ENCODE peak calls at places on chromosome 20, in ten cellular contexts. J, E, D, M, N, P, C, X, Y and R are unnamed samples.

GRCh38 chr20:50138479-50139393 is 14.8 kb downstream of the PEDS1 start:
- DNase-seq in D (no peak), N (no peak), J (no peak), C (no peak), E (no peak), Y (no peak), M (no peak), P (no peak), X (no peak), R (no peak)

GRCh38 chr20:40563296-40563950 is 125.6 kb downstream of the MAFB start:
- DNase-seq in D (peak), C (peak), P (no peak), J (no peak), E (no peak), Y (peak), M (peak), N (peak), X (peak), R (peak)

GRCh38 chr20:25338112-25339023 is 52.3 kb downstream of the ABHD12 start:
- DNase-seq in N (no peak), M (no peak), X (no peak), E (no peak), C (no peak), Y (peak), J (no peak), P (no peak), D (no peak), R (no peak)

GRCh38 chr20:3711418-3712043 is 869 bp downstream of the SIGLEC1 start:
- DNase-seq in N (no peak), C (no peak), M (no peak), D (no peak), P (no peak), E (no peak), J (no peak), Y (no peak), X (no peak), R (no peak)

GRCh38 chr20:63273635-63274380 is 1.2 kb downstream of the ARFGAP1 start:
- DNase-seq in J (no peak), D (no peak), Y (peak), X (no peak), E (no peak), M (no peak), P (no peak), C (peak), N (no peak), R (peak)

GRCh38 chr20:1657556-1658334 is at the start of gene SIRPG:
- DNase-seq in Y (no peak), J (no peak), D (no peak), E (no peak), C (no peak), X (no peak), M (no peak), N (no peak), P (no peak), R (no peak)

GRCh38 chr20:21258411-21258810 is 44.7 kb upstream of the XRN2 start:
- DNase-seq in J (no peak), C (no peak), M (no peak), X (no peak), Y (no peak), P (no peak), N (no peak), E (no peak), D (no peak), R (no peak)

GRCh38 chr20:52312131-52312729 is 120.7 kb upstream of the ZFP64 start:
- DNase-seq in Y (peak), E (peak), X (peak), M (peak), N (no peak), J (peak), C (peak), D (peak), P (peak), R (peak)

GRCh38 chr20:3193806-3194616 is 10.5 kb downstream of the DDRGK1 start:
- DNase-seq in C (no peak), P (no peak), Y (no peak), E (no peak), D (no peak), J (no peak), N (no peak), X (no peak), M (no peak), R (no peak)

GRCh38 chr20:44746367-44747165 is 901 bp downstream of the KCNK15 start:
- DNase-seq in E (no peak), N (no peak), M (peak), C (no peak), X (no peak), D (no peak), P (peak), Y (no peak), J (no peak), R (no peak)

GRCh38 chr20:64154590-64155257 is 9.5 kb upstream of the MYT1 start:
- DNase-seq in D (no peak), X (no peak), P (no peak), J (no peak), Y (no peak), M (no peak), N (no peak), E (no peak), C (no peak), R (no peak)

GRCh38 chr20:44711237-44711636 is 3.9 kb upstream of the CCN5 start:
- DNase-seq in C (peak), N (no peak), X (no peak), J (no peak), E (no peak), M (no peak), D (no peak), Y (peak), P (no peak), R (no peak)